ENCODE peak calls at places on chromosomes 12 and 14, in four cellular contexts. O is CD8-positive, alpha-beta memory T cell; X is AG04450; H is SK-N-SH. K is an unnamed sample.
A peak's percentile ranks its signal among the peaks of the same experiment; 100 is the strongest.

GRCh38 chr14:56813143-56813551 is 2.9 kb upstream of the OTX2 start:
- DNase-seq in O (no peak), X (no peak), H (no peak), K (no peak)

GRCh38 chr14:53214384-53214783 is 61.3 kb upstream of the DDHD1 start:
- DNase-seq in O (no peak), X (no peak), H (no peak), K (no peak)

GRCh38 chr12:114611145-114612018 is 72.6 kb downstream of the TBX3 start:
- DNase-seq in O (no peak), X (no peak), H (no peak), K (no peak)

GRCh38 chr12:89135976-89136634 is 216.2 kb downstream of the DUSP6 start:
- DNase-seq in O (no peak), X (no peak), H (no peak), K (no peak)

GRCh38 chr12:53345486-53346195 is 9.5 kb upstream of the SP7 start:
- DNase-seq in O (no peak), X (no peak), H (peak; percentile 50), K (no peak)

GRCh38 chr12:132385923-132386751 is 56.7 kb upstream of the GALNT9 start:
- DNase-seq in O (no peak), X (no peak), H (no peak), K (no peak)

GRCh38 chr12:25155031-25155576 is 39.9 kb downstream of the DNAI7 start:
- DNase-seq in O (no peak), X (peak; percentile 39), H (peak; percentile 35), K (peak; percentile 57)

GRCh38 chr12:41619705-41620104 is 431.6 kb downstream of the PDZRN4 start:
- DNase-seq in O (no peak), X (no peak), H (no peak), K (no peak)

GRCh38 chr12:131250028-131250950 is 296.6 kb downstream of the ADGRD1 start:
- DNase-seq in O (no peak), X (no peak), H (no peak), K (no peak)

GRCh38 chr12:101097829-101098580 is 112.0 kb downstream of the SLC5A8 start:
- DNase-seq in O (no peak), X (no peak), H (no peak), K (no peak)

GRCh38 chr12:105275997-105276760 is 40.2 kb upstream of the APPL2 start:
- DNase-seq in O (no peak), X (no peak), H (no peak), K (no peak)

GRCh38 chr12:118544569-118544968 is 168.2 kb downstream of the SUDS3 start:
- DNase-seq in O (no peak), X (no peak), H (no peak), K (no peak)

GRCh38 chr14:91892918-91893527 is 25.7 kb upstream of the TC2N start:
- DNase-seq in O (no peak), X (no peak), H (peak; percentile 58), K (no peak)

K was measured in AG09319.